ENCODE peak calls at places on chromosomes 13 and 19, in six cellular contexts. A is MM.1S, C is brain microvascular endothelial cell, I is psoas muscle, K is hepatocyte, X is stomach. Y is an unnamed sample. For H3K36me3, the result is how much of the 10 kb centered on the place peaks cover.

GRCh38 chr19:35013047-35013819 is 13.1 kb downstream of the GRAMD1A start:
- DNase-seq in A (peak), C (peak), I (peak), K (peak), X (peak), Y (peak)

GRCh38 chr13:20359335-20359734 is 127.2 kb upstream of the GJB6 start:
- DNase-seq in A (no peak), C (peak), I (no peak), K (no peak), X (no peak), Y (no peak)

GRCh38 chr13:49240017-49240416 is 7.7 kb upstream of the CDADC1 start:
- DNase-seq in A (peak), C (peak), I (no peak), K (peak), X (no peak), Y (no peak)

GRCh38 chr13:114035583-114036501 is 62.0 kb upstream of the C13orf46 start:
- DNase-seq in A (no peak), C (peak), I (no peak), K (peak), X (no peak), Y (no peak)

GRCh38 chr13:23867027-23867491 is 22.1 kb downstream of the MIPEP start:
- DNase-seq in A (no peak), C (peak), I (no peak), K (peak), X (no peak), Y (no peak)

GRCh38 chr19:4518345-4519171 is at the start of gene PLIN4:
- DNase-seq in A (no peak), C (no peak), I (peak), K (no peak), X (peak), Y (no peak)

GRCh38 chr13:103222683-103223082 is 156.5 kb upstream of the SLC10A2 start:
- DNase-seq in A (no peak), C (no peak), I (no peak), K (no peak), X (no peak), Y (no peak)

GRCh38 chr19:485583-486236 is 10.6 kb upstream of the MADCAM1 start:
- DNase-seq in A (no peak), C (no peak), I (peak), K (peak), X (no peak), Y (no peak)

GRCh38 chr19:7063339-7063738 is 4.9 kb upstream of the MBD3L3 start:
- DNase-seq in A (no peak), C (no peak), I (no peak), K (no peak), X (no peak), Y (no peak)

GRCh38 chr13:56755181-56755580 is 385.5 kb upstream of the PRR20A start:
- DNase-seq in A (no peak), C (no peak), I (no peak), K (peak), X (no peak), Y (no peak)

GRCh38 chr19:28155265-28155664 is 1057.7 kb downstream of the UQCRFS1 start:
- DNase-seq in A (no peak), C (no peak), I (no peak), K (no peak), X (no peak), Y (no peak)

GRCh38 chr19:57348136-57348535 is 2.9 kb upstream of the ZNF304 start:
- DNase-seq in A (no peak), C (no peak), I (no peak), K (no peak), X (no peak), Y (no peak)

GRCh38 chr13:46492946-46493345 is 60.0 kb upstream of the LRCH1 start:
- DNase-seq in A (no peak), C (peak), I (no peak), K (peak), X (no peak), Y (no peak)

GRCh38 chr13:20772401-20773131 is 1.2 kb downstream of the EEF1AKMT1 start:
- DNase-seq in A (no peak), C (no peak), I (no peak), K (no peak), X (no peak), Y (no peak)

GRCh38 chr19:41904118-41904870 is 21.3 kb downstream of the ARHGEF1 start:
- DNase-seq in A (no peak), C (no peak), I (no peak), K (peak), X (peak), Y (no peak)

GRCh38 chr13:112779856-112780604 is 90.2 kb downstream of the ATP11A start:
- DNase-seq in A (no peak), C (no peak), I (no peak), K (no peak), X (peak), Y (no peak)

GRCh38 chr13:86174632-86175031 is 375.4 kb upstream of the SLITRK6 start:
- DNase-seq in A (no peak), C (no peak), I (no peak), K (no peak), X (no peak), Y (no peak)

GRCh38 chr19:42092350-42092749 is 16.4 kb downstream of the ZNF574 start:
- DNase-seq in A (peak), C (no peak), I (no peak), K (no peak), X (peak), Y (no peak)

GRCh38 chr13:98785405-98785804 is 32.9 kb upstream of the SLC15A1 start:
- DNase-seq in A (no peak), C (no peak), I (no peak), K (no peak), X (no peak), Y (no peak)

GRCh38 chr19:50409347-50409746 is 9.4 kb upstream of the SPIB start:
- DNase-seq in A (no peak), C (no peak), I (no peak), K (no peak), X (no peak), Y (no peak)

DNA sequence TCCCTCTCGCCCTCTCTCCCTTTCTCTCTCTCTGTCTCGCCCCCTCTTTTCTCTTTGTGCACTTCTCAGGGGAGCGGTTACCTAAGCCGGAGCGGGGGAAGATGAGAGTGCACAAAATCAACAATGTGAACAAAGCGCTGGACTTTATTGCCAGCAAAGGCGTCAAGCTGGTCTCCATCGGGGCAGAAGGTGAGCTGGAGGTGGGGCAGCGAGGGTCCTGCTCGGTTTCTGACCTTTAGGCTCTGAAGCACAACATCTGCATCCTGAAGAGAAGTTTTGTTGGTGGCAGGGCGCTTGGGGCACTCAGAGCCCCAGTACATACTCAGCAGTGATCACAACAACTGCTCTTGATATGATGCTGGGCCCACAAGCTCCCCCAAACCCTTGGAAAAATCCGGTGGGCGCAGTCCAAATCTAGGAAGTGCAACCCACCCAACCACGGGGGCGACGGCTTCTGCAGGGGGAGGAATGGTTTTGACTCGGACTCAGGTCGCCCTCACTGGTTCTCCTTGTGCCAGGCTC is 43.3 kb downstream of the CAPN12 start:
- DNase-seq in A (no peak), C (no peak), I (no peak), K (no peak), X (no peak), Y (no peak)
- H3K36me3 ChIP-seq in A (under half), C (half or more), I (half or more), K (under half), X (half or more), Y (under half)

GRCh38 chr13:91184244-91184926 is 163.1 kb upstream of the MIR17HG start:
- DNase-seq in A (no peak), C (no peak), I (no peak), K (no peak), X (no peak), Y (no peak)

GRCh38 chr13:91187522-91187921 is 160.0 kb upstream of the MIR17HG start:
- DNase-seq in A (no peak), C (no peak), I (no peak), K (no peak), X (no peak), Y (no peak)

GRCh38 chr13:91181892-91182291 is 165.6 kb upstream of the MIR17HG start:
- DNase-seq in A (no peak), C (no peak), I (no peak), K (peak), X (no peak), Y (no peak)

GRCh38 chr13:91185294-91185863 is 162.1 kb upstream of the MIR17HG start:
- DNase-seq in A (no peak), C (peak), I (no peak), K (no peak), X (no peak), Y (no peak)
- TF ChIP-seq CTCF in A (no peak), C (peak), I (peak), K (peak), X (no peak), Y (no peak)

DNA sequence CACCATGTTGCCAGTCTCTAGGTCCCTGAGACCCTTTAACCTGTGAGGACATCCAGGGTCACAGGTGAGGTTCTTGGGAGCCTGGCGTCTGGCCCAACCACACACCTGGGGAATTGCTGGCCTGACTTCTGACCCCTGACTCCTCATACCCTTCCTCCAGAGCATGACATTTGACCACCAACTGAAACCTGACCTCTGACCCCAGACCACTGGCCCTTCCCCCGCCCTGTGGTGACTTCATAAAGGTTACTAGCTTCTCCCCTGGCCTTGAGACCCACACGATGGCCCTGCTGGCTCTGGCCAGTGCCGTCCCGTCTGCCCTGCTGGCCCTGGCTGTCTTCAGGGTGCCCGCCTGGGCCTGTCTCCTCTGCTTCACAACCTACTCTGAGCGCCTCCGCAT is at the start of gene SPACA6:
- DNase-seq in A (no peak), C (no peak), I (no peak), K (no peak), X (no peak), Y (no peak)
- H3K4me3 ChIP-seq in A (no peak), C (peak), I (peak), K (peak), X (peak), Y (no peak)

GRCh38 chr13:99984463-99985242 is 3.1 kb downstream of the ZIC2 start:
- DNase-seq in A (no peak), C (no peak), I (no peak), K (peak), X (no peak), Y (no peak)
- H3K36me3 ChIP-seq in A (under half), C (under half), I (under half), K (under half), X (under half), Y (under half)

GRCh38 chr13:97577026-97577425 is 143.1 kb downstream of the RAP2A start:
- DNase-seq in A (no peak), C (no peak), I (no peak), K (no peak), X (no peak), Y (no peak)

GRCh38 chr13:97573011-97573410 is 139.0 kb downstream of the RAP2A start:
- DNase-seq in A (no peak), C (no peak), I (no peak), K (no peak), X (no peak), Y (no peak)

DNA sequence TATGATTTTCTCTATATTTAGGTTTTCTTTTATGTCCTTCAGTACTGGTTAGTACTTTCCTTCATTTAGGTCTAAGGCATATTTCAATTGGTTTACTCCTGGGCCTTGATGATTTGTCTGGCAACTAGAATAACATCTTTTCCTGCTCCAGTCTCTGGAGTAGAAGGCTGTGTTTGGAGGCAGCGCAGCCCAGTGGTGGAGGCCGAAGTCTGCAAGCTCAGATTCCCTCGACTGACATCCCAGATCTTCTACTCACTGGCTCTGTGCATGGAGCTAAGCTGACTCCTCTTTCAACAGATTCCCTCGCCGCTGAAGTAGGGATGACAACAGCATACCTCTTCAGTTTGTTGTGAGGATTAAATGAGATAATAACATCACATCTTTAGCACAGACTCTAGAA is 141.0 kb downstream of the RAP2A start:
- DNase-seq in A (peak), C (peak), I (no peak), K (peak), X (no peak), Y (no peak)
- TF ChIP-seq CTCF in A (peak), C (peak), I (peak), K (peak), X (no peak), Y (peak)

DNA sequence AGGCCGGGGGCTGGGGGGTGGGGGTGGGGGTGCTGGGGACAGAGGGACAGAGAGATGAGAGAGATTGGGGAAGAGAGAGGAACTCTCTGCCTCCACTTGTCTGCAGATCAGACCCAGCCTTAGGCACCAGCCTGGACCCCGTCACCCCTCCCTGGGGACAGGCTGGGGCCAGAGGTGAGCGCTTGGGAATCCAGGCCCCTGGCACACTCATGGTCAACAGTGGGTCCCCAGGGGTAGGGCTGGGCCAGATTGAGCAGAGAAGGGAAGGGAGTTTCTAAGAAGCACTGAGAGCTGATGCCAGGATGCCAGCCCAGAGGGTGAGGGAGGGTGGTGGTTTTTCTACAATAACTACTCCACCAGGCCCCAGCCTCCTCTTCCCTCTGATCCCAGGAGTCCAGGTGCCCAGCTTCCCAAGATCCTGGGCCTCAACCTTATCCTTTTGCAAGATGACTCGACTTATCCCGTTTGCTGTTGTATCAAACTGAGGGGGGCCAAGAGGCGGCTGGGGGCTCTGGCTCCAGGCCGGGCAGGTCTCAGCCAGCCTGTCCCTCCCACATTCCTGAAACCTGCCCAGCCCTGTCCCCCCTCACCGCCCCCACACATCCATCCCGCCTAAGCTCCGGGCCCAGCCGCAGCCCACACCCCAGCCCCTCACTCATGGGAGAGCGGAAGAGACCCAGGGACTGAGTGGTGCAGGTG is 1.1 kb downstream of the BCAM start:
- DNase-seq in A (no peak), C (no peak), I (no peak), K (no peak), X (no peak), Y (no peak)
- H3K4me3 ChIP-seq in A (no peak), C (no peak), I (peak), K (no peak), X (peak), Y (no peak)

Y was measured in GM06990.